ENCODE peak calls at places on chromosome 19, in seven cellular contexts. One of them, this sample, is unnamed.

GRCh38 chr19:7450243-7451223 is 38.3 kb downstream of the PEX11G start:
- DNase-seq in colonic mucosa: no peak
- DNase-seq in GM13977: no peak
- DNase-seq in cardiac fibroblast: peak; percentile 53
- DNase-seq in fibroblast of pulmonary artery: peak; percentile 31
- DNase-seq in GM13976: no peak
- DNase-seq in WTC11: no peak
- DNase-seq in this sample: no peak

GRCh38 chr19:30369833-30370232 is 2.4 kb upstream of the ZNF536 start:
- DNase-seq in colonic mucosa: no peak
- DNase-seq in GM13977: no peak
- DNase-seq in cardiac fibroblast: no peak
- DNase-seq in fibroblast of pulmonary artery: no peak
- DNase-seq in GM13976: no peak
- DNase-seq in WTC11: no peak
- DNase-seq in this sample: no peak

GRCh38 chr19:44764975-44765948 is 12.4 kb upstream of the CBLC start:
- DNase-seq in colonic mucosa: peak; percentile 90
- DNase-seq in GM13977: no peak
- DNase-seq in cardiac fibroblast: peak; percentile 69
- DNase-seq in fibroblast of pulmonary artery: peak; percentile 50
- DNase-seq in GM13976: no peak
- DNase-seq in WTC11: no peak
- DNase-seq in this sample: no peak

GRCh38 chr19:18588611-18589379 is at the start of gene REX1BD:
- DNase-seq in colonic mucosa: peak; percentile 85
- DNase-seq in GM13977: peak; percentile 88
- DNase-seq in cardiac fibroblast: peak; percentile 77
- DNase-seq in fibroblast of pulmonary artery: peak; percentile 77
- DNase-seq in GM13976: peak; percentile 89
- DNase-seq in WTC11: peak; percentile 87
- DNase-seq in this sample: peak; percentile 88

GRCh38 chr19:21439372-21439771 is 42.4 kb downstream of the ZNF493 start:
- DNase-seq in colonic mucosa: no peak
- DNase-seq in GM13977: no peak
- DNase-seq in cardiac fibroblast: peak; percentile 33
- DNase-seq in fibroblast of pulmonary artery: no peak
- DNase-seq in GM13976: no peak
- DNase-seq in WTC11: no peak
- DNase-seq in this sample: no peak

GRCh38 chr19:51690359-51691121 is 2.6 kb upstream of the SPACA6 start:
- DNase-seq in colonic mucosa: peak; percentile 49
- DNase-seq in GM13977: peak; percentile 92
- DNase-seq in cardiac fibroblast: peak; percentile 74
- DNase-seq in fibroblast of pulmonary artery: peak; percentile 88
- DNase-seq in GM13976: peak; percentile 88
- DNase-seq in WTC11: peak; percentile 76
- DNase-seq in this sample: peak; percentile 87

GRCh38 chr19:19489804-19490204 is 25.5 kb downstream of the TSSK6 start:
- DNase-seq in colonic mucosa: no peak
- DNase-seq in GM13977: no peak
- DNase-seq in cardiac fibroblast: no peak
- DNase-seq in fibroblast of pulmonary artery: no peak
- DNase-seq in GM13976: no peak
- DNase-seq in WTC11: no peak
- DNase-seq in this sample: no peak

GRCh38 chr19:21483589-21484170 is 21.7 kb upstream of the ZNF429 start:
- DNase-seq in colonic mucosa: peak; percentile 56
- DNase-seq in GM13977: no peak
- DNase-seq in cardiac fibroblast: peak; percentile 19
- DNase-seq in fibroblast of pulmonary artery: peak; percentile 6
- DNase-seq in GM13976: peak; percentile 50
- DNase-seq in WTC11: peak; percentile 86
- DNase-seq in this sample: no peak

GRCh38 chr19:56253737-56254136 is 18.8 kb upstream of the EDDM13 start:
- DNase-seq in colonic mucosa: no peak
- DNase-seq in GM13977: peak; percentile 64
- DNase-seq in cardiac fibroblast: peak; percentile 78
- DNase-seq in fibroblast of pulmonary artery: peak; percentile 82
- DNase-seq in GM13976: peak; percentile 63
- DNase-seq in WTC11: no peak
- DNase-seq in this sample: no peak

GRCh38 chr19:21462540-21462939 is 42.9 kb upstream of the ZNF429 start:
- DNase-seq in colonic mucosa: no peak
- DNase-seq in GM13977: no peak
- DNase-seq in cardiac fibroblast: no peak
- DNase-seq in fibroblast of pulmonary artery: no peak
- DNase-seq in GM13976: no peak
- DNase-seq in WTC11: no peak
- DNase-seq in this sample: no peak

GRCh38 chr19:50658438-50659317 is 9.4 kb downstream of the C19orf81 start:
- DNase-seq in colonic mucosa: peak; percentile 49
- DNase-seq in GM13977: peak; percentile 93
- DNase-seq in cardiac fibroblast: peak; percentile 46
- DNase-seq in fibroblast of pulmonary artery: peak; percentile 84
- DNase-seq in GM13976: peak; percentile 74
- DNase-seq in WTC11: peak; percentile 95
- DNase-seq in this sample: peak; percentile 87

GRCh38 chr19:33804021-33804799 is 7.5 kb downstream of the KCTD15 start:
- DNase-seq in colonic mucosa: peak; percentile 96
- DNase-seq in GM13977: no peak
- DNase-seq in cardiac fibroblast: peak; percentile 74
- DNase-seq in fibroblast of pulmonary artery: peak; percentile 86
- DNase-seq in GM13976: no peak
- DNase-seq in WTC11: no peak
- DNase-seq in this sample: no peak

GRCh38 chr19:4015705-4016402 is 8.3 kb downstream of the PIAS4 start:
- DNase-seq in colonic mucosa: no peak
- DNase-seq in GM13977: no peak
- DNase-seq in cardiac fibroblast: no peak
- DNase-seq in fibroblast of pulmonary artery: no peak
- DNase-seq in GM13976: no peak
- DNase-seq in WTC11: no peak
- DNase-seq in this sample: peak; percentile 83

GRCh38 chr19:10043286-10043927 is 30.1 kb downstream of the RDH8 start:
- DNase-seq in colonic mucosa: no peak
- DNase-seq in GM13977: no peak
- DNase-seq in cardiac fibroblast: peak; percentile 65
- DNase-seq in fibroblast of pulmonary artery: peak; percentile 51
- DNase-seq in GM13976: no peak
- DNase-seq in WTC11: no peak
- DNase-seq in this sample: no peak

GRCh38 chr19:55118401-55118991 is 1.1 kb upstream of the PPP1R12C start:
- DNase-seq in colonic mucosa: peak; percentile 78
- DNase-seq in GM13977: no peak
- DNase-seq in cardiac fibroblast: no peak
- DNase-seq in fibroblast of pulmonary artery: peak; percentile 34
- DNase-seq in GM13976: no peak
- DNase-seq in WTC11: peak; percentile 93
- DNase-seq in this sample: no peak

GRCh38 chr19:40366697-40367561 is 18.4 kb downstream of the PLD3 start:
- DNase-seq in colonic mucosa: no peak
- DNase-seq in GM13977: no peak
- DNase-seq in cardiac fibroblast: no peak
- DNase-seq in fibroblast of pulmonary artery: peak; percentile 26
- DNase-seq in GM13976: no peak
- DNase-seq in WTC11: peak; percentile 64
- DNase-seq in this sample: no peak
- TF ChIP-seq CTCF in colonic mucosa: no peak
- TF ChIP-seq CTCF in GM13977: no peak
- TF ChIP-seq CTCF in cardiac fibroblast: no peak
- TF ChIP-seq CTCF in fibroblast of pulmonary artery: no peak
- TF ChIP-seq CTCF in GM13976: no peak
- TF ChIP-seq CTCF in WTC11: no peak
- TF ChIP-seq CTCF in this sample: no peak

DNA sequence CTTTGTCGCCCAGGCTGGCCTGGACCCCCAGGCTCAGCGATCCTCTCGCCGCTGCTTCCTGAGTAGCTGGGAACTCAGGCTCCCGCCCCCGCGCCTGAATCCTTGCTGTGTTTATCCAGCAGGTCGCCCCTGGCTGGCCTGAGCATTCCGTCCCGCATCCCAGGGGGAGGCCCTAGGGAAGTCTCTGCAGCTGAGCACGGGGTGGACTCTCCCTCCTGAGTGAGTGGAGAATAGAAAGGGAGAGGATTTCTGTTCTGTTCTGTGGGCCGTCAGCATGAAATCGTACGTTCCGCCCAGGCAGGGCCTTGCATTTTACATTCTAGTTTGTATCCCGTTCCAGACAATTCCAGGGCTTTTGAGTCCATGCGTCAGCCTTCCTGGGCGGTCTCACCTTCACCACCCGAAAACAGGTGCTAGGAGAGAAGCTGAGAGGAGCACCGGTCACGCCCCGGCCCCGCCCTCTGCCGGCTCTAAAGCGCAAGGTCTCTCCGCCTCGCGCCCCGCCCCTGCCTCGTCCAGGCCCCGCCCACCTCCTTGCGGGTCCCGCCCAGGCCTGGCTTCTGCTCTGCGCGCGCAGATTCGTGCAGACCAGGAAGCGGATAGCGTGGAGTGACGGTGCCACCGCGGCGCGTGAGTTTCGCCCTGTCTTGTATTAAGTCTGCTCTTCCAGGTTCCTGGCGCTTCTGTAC is at the start of gene ZNF761:
- DNase-seq in colonic mucosa: peak; percentile 99
- DNase-seq in GM13977: peak; percentile 92
- DNase-seq in cardiac fibroblast: peak; percentile 91
- DNase-seq in fibroblast of pulmonary artery: peak; percentile 88
- DNase-seq in GM13976: peak; percentile 94
- DNase-seq in WTC11: peak; percentile 99
- DNase-seq in this sample: peak; percentile 97
- TF ChIP-seq CTCF in colonic mucosa: no peak
- TF ChIP-seq CTCF in GM13977: peak; percentile 22
- TF ChIP-seq CTCF in cardiac fibroblast: peak; percentile 55
- TF ChIP-seq CTCF in fibroblast of pulmonary artery: peak; percentile 29
- TF ChIP-seq CTCF in GM13976: no peak
- TF ChIP-seq CTCF in WTC11: no peak
- TF ChIP-seq CTCF in this sample: peak; percentile 68

GRCh38 chr19:2739602-2740313 is at the start of gene SLC39A3:
- DNase-seq in colonic mucosa: peak; percentile 100
- DNase-seq in GM13977: peak; percentile 100
- DNase-seq in cardiac fibroblast: peak; percentile 99
- DNase-seq in fibroblast of pulmonary artery: peak; percentile 99
- DNase-seq in GM13976: peak; percentile 100
- DNase-seq in WTC11: peak; percentile 100
- DNase-seq in this sample: peak; percentile 100
- TF ChIP-seq CTCF in colonic mucosa: no peak
- TF ChIP-seq CTCF in GM13977: no peak
- TF ChIP-seq CTCF in cardiac fibroblast: peak; percentile 12
- TF ChIP-seq CTCF in fibroblast of pulmonary artery: peak; percentile 21
- TF ChIP-seq CTCF in GM13976: no peak
- TF ChIP-seq CTCF in WTC11: no peak
- TF ChIP-seq CTCF in this sample: peak; percentile 32

DNA sequence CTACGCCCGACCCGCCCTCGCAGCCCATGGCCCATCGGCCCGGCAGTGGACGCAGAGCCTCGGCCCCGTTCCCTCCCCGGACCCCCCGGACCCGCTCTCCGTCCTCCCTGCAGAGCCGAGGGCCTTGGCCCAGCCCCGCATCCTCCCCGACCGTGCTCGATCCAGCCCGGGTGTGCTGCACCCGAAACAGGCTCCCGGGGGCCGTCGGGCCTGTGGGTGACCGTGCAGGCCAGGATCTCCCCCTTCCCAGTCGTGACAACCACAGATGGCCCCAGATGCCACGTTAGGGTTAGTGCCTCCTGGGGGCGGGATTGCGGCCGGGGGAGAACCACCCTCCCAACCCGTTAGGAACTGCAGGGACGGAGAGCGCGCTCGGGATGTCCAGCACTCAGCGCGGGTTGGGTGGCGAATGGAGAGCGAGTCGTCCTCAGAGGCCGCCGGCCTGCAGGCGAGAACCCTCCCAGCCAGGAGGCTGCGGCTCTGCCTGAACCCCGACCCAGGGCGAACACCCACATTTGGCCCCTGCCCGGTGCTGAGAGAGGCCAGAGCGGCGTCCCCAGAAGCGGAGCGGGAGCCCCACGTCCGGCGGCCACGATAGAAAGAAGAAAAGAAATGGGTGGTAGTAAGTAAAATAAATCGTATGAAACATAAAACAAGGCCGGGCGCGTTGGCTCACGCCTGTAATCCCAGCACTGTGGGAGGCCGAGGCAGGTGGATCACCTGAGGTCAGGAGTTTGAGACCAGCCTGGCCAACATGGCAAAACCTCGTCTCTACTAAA is 6.7 kb upstream of the MADCAM1 start:
- DNase-seq in colonic mucosa: no peak
- DNase-seq in GM13977: peak; percentile 66
- DNase-seq in cardiac fibroblast: peak; percentile 48
- DNase-seq in fibroblast of pulmonary artery: peak; percentile 31
- DNase-seq in GM13976: peak; percentile 36
- DNase-seq in WTC11: peak; percentile 58
- DNase-seq in this sample: no peak
- TF ChIP-seq CTCF in colonic mucosa: no peak
- TF ChIP-seq CTCF in GM13977: no peak
- TF ChIP-seq CTCF in cardiac fibroblast: no peak
- TF ChIP-seq CTCF in fibroblast of pulmonary artery: no peak
- TF ChIP-seq CTCF in GM13976: no peak
- TF ChIP-seq CTCF in WTC11: no peak
- TF ChIP-seq CTCF in this sample: no peak

GRCh38 chr19:5519076-5519475 is 48.7 kb downstream of the TINCR start:
- DNase-seq in colonic mucosa: no peak
- DNase-seq in GM13977: no peak
- DNase-seq in cardiac fibroblast: no peak
- DNase-seq in fibroblast of pulmonary artery: no peak
- DNase-seq in GM13976: no peak
- DNase-seq in WTC11: no peak
- DNase-seq in this sample: no peak

GRCh38 chr19:5520501-5520900 is 47.3 kb downstream of the TINCR start:
- DNase-seq in colonic mucosa: no peak
- DNase-seq in GM13977: no peak
- DNase-seq in cardiac fibroblast: no peak
- DNase-seq in fibroblast of pulmonary artery: no peak
- DNase-seq in GM13976: no peak
- DNase-seq in WTC11: no peak
- DNase-seq in this sample: no peak

GRCh38 chr19:5514001-5514400 is 53.8 kb downstream of the TINCR start:
- DNase-seq in colonic mucosa: no peak
- DNase-seq in GM13977: no peak
- DNase-seq in cardiac fibroblast: no peak
- DNase-seq in fibroblast of pulmonary artery: no peak
- DNase-seq in GM13976: no peak
- DNase-seq in WTC11: no peak
- DNase-seq in this sample: no peak

DNA sequence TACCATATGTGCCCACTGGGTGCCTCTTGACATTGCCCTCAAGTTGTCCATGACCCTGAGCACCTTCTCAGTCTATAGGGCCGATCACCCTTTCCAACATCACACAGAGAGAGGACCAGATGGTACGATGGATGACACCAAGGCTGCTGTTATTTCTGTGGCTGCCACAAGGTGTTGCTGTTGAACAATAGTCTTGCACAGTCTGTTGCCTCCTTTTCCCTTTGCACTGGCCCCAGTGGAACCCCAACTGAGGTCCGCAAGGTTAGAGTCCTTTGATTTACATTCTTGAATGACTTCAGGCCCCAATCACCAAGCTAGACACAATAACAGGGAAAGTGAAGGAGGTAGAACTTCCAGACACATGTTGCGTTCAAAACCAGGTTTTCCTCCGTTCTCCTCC is 52.0 kb downstream of the TINCR start:
- DNase-seq in colonic mucosa: no peak
- DNase-seq in GM13977: no peak
- DNase-seq in cardiac fibroblast: no peak
- DNase-seq in fibroblast of pulmonary artery: no peak
- DNase-seq in GM13976: no peak
- DNase-seq in WTC11: peak; percentile 42
- DNase-seq in this sample: no peak
- TF ChIP-seq CTCF in colonic mucosa: no peak
- TF ChIP-seq CTCF in GM13977: no peak
- TF ChIP-seq CTCF in cardiac fibroblast: peak; percentile 15
- TF ChIP-seq CTCF in fibroblast of pulmonary artery: peak; percentile 7
- TF ChIP-seq CTCF in GM13976: no peak
- TF ChIP-seq CTCF in WTC11: peak; percentile 47
- TF ChIP-seq CTCF in this sample: peak; percentile 57

GRCh38 chr19:11480927-11481776 is at the start of gene ELAVL3:
- DNase-seq in colonic mucosa: no peak
- DNase-seq in GM13977: no peak
- DNase-seq in cardiac fibroblast: no peak
- DNase-seq in fibroblast of pulmonary artery: no peak
- DNase-seq in GM13976: peak; percentile 42
- DNase-seq in WTC11: peak; percentile 69
- DNase-seq in this sample: no peak
- TF ChIP-seq CTCF in colonic mucosa: no peak
- TF ChIP-seq CTCF in GM13977: no peak
- TF ChIP-seq CTCF in cardiac fibroblast: no peak
- TF ChIP-seq CTCF in fibroblast of pulmonary artery: no peak
- TF ChIP-seq CTCF in GM13976: no peak
- TF ChIP-seq CTCF in WTC11: no peak
- TF ChIP-seq CTCF in this sample: peak; percentile 24